ENCODE peak calls at places on chromosomes 13 and 19, in eight cellular contexts. E is neural crest cell, N is choroid plexus epithelial cell, P is uterus, K is astrocyte, B is HCT116, W is endodermal cell, F is K562. Q is an unnamed sample.

GRCh38 chr13:61247149-61247936 is 168.3 kb downstream of the PCDH20 start:
- DNase-seq in E (no peak), N (no peak), P (no peak), K (no peak), B (no peak), W (peak; percentile 73), F (no peak), Q (no peak)

GRCh38 chr13:110411316-110412105 is 104.4 kb downstream of the COL4A2 start:
- DNase-seq in E (no peak), N (no peak), P (no peak), K (no peak), B (no peak), W (no peak), F (no peak), Q (no peak)

GRCh38 chr13:76646946-76647345 is 239.3 kb downstream of the KCTD12 start:
- DNase-seq in E (no peak), N (no peak), P (no peak), K (no peak), B (no peak), W (no peak), F (no peak), Q (no peak)

GRCh38 chr13:45989607-45990006 is 62.9 kb downstream of the ZC3H13 start:
- DNase-seq in E (no peak), N (peak; percentile 89), P (no peak), K (peak; percentile 59), B (no peak), W (no peak), F (no peak), Q (no peak)

GRCh38 chr13:46655727-46656180 is 102.8 kb downstream of the LRCH1 start:
- DNase-seq in E (no peak), N (peak; percentile 41), P (no peak), K (no peak), B (no peak), W (no peak), F (no peak), Q (no peak)

GRCh38 chr19:56507446-56508281 is at the start of gene ZNF471:
- DNase-seq in E (no peak), N (peak; percentile 99), P (peak; percentile 99), K (peak; percentile 96), B (no peak), W (peak; percentile 95), F (no peak), Q (peak; percentile 99)

GRCh38 chr13:67299072-67299635 is 69.0 kb upstream of the PCDH9 start:
- DNase-seq in E (no peak), N (peak; percentile 89), P (no peak), K (peak; percentile 95), B (no peak), W (no peak), F (no peak), Q (no peak)

GRCh38 chr19:29211562-29212416 is 1.2 kb downstream of the UQCRFS1 start:
- DNase-seq in E (no peak), N (peak; percentile 31), P (no peak), K (peak; percentile 15), B (no peak), W (no peak), F (peak; percentile 18), Q (no peak)

DNA sequence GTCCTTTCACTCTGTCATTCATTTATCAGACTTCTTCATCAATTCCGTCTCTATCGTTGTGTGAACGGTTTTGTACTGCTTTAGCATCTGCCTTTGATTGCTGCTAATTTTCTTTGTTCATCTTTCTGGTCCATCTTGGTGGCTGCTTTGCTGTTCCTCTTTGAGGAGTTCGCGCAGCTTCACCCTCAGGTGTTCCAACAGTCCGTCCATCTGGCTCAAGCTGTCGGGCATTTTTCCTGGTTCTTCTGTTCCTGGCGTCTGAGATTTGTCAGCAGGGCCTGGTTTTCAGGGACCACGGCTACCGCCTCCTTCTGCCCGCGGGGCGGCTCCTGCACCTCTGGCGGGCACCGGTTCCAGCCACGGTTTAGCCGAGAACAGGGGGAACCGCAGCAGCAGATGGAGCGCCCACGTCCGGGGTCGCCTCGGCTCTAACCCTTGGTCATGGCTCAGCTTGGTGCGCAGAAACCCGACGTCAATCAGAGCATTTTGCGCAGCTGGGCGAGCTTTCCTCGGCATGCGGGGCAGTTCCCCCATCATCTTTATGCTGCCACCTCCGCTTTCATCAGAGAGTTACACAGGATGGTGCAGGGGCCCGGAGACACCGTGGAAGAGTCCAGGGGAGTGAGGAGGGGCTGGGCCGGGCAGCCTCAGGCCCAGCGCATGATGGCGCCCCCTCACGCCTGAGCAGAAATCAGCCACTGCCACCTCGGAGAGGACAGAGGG is 89.5 kb downstream of the ZNF100 start:
- DNase-seq in E (no peak), N (no peak), P (no peak), K (no peak), B (no peak), W (no peak), F (no peak), Q (no peak)
- TF ChIP-seq CTCF in E (no peak), N (no peak), P (no peak), K (no peak), B (no peak), W (no peak), F (no peak), Q (no peak)

DNA sequence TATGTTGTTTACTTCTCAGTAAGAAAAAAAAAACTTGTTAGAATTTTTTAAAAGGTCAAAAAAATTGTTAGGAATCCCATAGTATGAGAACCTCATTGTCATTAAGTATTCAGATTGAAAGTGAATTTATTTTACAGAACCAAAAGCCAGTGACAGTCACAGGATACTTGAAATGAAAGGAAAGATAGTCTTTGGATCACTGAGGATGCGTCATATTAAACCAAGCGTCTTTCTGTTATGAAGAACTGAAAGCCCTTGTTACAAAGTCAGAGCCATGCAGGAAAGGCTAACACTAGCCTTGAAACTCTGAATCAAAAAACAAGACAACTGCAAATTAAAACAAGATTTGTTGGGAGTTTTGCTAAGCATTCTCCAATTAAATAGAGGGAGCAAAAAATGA is 1348.0 kb upstream of the SLC10A2 start:
- DNase-seq in E (no peak), N (no peak), P (no peak), K (no peak), B (no peak), W (no peak), F (no peak), Q (no peak)
- TF ChIP-seq CTCF in E (no peak), N (no peak), P (no peak), K (no peak), B (no peak), W (no peak), F (no peak), Q (no peak)

GRCh38 chr19:7327802-7328201 is 20.9 kb upstream of the ARHGEF18 start:
- DNase-seq in E (no peak), N (no peak), P (no peak), K (no peak), B (no peak), W (no peak), F (no peak), Q (peak; percentile 3)

GRCh38 chr19:7331446-7331845 is 17.3 kb upstream of the ARHGEF18 start:
- DNase-seq in E (no peak), N (no peak), P (no peak), K (no peak), B (no peak), W (no peak), F (no peak), Q (no peak)

GRCh38 chr19:7326105-7326877 is 22.4 kb upstream of the ARHGEF18 start:
- DNase-seq in E (no peak), N (peak; percentile 51), P (no peak), K (no peak), B (peak; percentile 39), W (peak; percentile 93), F (peak; percentile 74), Q (peak; percentile 4)

GRCh38 chr19:7333198-7334118 is 15.3 kb upstream of the ARHGEF18 start:
- DNase-seq in E (no peak), N (no peak), P (peak; percentile 42), K (peak; percentile 8), B (no peak), W (no peak), F (no peak), Q (peak; percentile 47)

GRCh38 chr19:7328647-7329046 is 20.1 kb upstream of the ARHGEF18 start:
- DNase-seq in E (no peak), N (no peak), P (no peak), K (no peak), B (no peak), W (no peak), F (no peak), Q (peak; percentile 22)
- TF ChIP-seq CTCF in E (no peak), N (no peak), P (no peak), K (no peak), B (no peak), W (no peak), F (no peak), Q (no peak)

GRCh38 chr19:18846862-18847515 is 15.2 kb downstream of the UPF1 start:
- DNase-seq in E (peak; percentile 74), N (peak; percentile 85), P (peak; percentile 78), K (peak; percentile 39), B (no peak), W (peak; percentile 93), F (peak; percentile 53), Q (peak; percentile 91)

GRCh38 chr19:18845961-18846360 is 14.2 kb downstream of the UPF1 start:
- DNase-seq in E (no peak), N (no peak), P (no peak), K (no peak), B (no peak), W (no peak), F (no peak), Q (no peak)

GRCh38 chr19:18849838-18850400 is 18.2 kb downstream of the UPF1 start:
- DNase-seq in E (no peak), N (peak; percentile 20), P (no peak), K (no peak), B (no peak), W (no peak), F (no peak), Q (no peak)

GRCh38 chr19:18848860-18849661 is 17.3 kb downstream of the UPF1 start:
- DNase-seq in E (no peak), N (peak; percentile 72), P (peak; percentile 73), K (no peak), B (no peak), W (no peak), F (no peak), Q (peak; percentile 86)

DNA sequence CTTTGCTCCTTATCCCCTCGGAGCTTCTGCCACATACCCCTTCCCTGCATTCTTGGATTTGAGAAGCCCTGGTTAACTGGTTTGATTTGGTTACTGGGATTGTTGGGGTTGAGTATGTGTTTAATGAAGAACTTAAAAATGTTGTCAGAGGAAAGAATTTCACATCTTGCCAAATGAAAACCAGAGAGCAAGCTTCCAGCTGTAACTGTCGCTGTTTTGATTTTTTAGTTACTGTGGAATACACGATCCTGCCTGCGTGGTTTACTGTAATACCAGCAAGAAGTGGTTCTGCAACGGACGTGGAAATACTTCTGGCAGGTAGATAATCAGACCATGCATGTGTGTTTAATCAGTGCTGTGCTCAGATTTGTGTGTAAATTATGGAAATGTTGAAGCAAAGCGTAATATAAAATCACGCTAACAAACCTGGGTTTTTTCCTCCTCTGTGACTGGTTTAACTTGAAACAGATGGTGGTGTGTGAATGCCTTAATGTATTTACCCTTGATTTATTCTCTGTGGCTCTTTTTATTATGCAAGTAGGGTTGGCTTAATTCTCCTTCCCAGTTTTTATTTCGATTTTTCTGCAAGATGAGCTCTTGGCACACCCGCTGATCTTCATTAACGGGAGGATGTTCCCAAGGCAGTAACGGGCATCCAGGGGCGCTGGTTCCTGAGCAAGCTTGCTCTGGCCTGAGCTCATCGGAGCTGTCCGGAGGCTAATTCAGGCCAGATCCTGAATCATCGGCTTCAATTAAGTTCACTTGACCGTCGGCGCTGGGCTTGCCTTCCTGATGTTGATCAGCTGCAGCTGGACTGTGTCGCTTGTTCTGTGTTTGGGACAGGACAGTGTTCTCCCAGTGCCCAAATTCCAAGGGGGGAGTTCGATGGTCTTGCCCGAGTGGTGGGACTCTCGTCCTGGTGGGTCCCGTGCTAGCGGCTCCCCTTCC is 16.0 kb downstream of the UPF1 start:
- DNase-seq in E (no peak), N (peak; percentile 16), P (peak; percentile 72), K (no peak), B (no peak), W (no peak), F (no peak), Q (no peak)
- TF ChIP-seq CTCF in E (no peak), N (no peak), P (no peak), K (no peak), B (no peak), W (peak; percentile 1), F (no peak), Q (no peak)

GRCh38 chr19:16160943-16161560 is 12.3 kb downstream of the CIB3 start:
- DNase-seq in E (no peak), N (peak; percentile 64), P (no peak), K (peak; percentile 74), B (peak; percentile 95), W (no peak), F (peak; percentile 41), Q (no peak)
- TF ChIP-seq CTCF in E (no peak), N (no peak), P (no peak), K (no peak), B (no peak), W (no peak), F (no peak), Q (no peak)